ENCODE peak calls at places on chromosome X, in four cellular contexts. G, H, B and I are unnamed samples.

GRCh38 chrX:41384041-41384705 is 50.2 kb downstream of the DDX3X start:
- DNase-seq in G (peak; percentile 45), H (peak; percentile 71), B (no peak), I (no peak)

GRCh38 chrX:16172391-16172790 is 5.1 kb downstream of the MAGEB17 start:
- DNase-seq in G (no peak), H (no peak), B (no peak), I (no peak)

GRCh38 chrX:66074920-66075879 is 35.3 kb upstream of the VSIG4 start:
- DNase-seq in G (peak; percentile 8), H (no peak), B (no peak), I (no peak)

GRCh38 chrX:23838953-23839352 is 56.0 kb downstream of the SAT1 start:
- DNase-seq in G (no peak), H (no peak), B (no peak), I (no peak)

GRCh38 chrX:70423937-70424336 is 823 bp downstream of the GDPD2 start:
- DNase-seq in G (no peak), H (no peak), B (no peak), I (no peak)

GRCh38 chrX:112799425-112799824 is 41.2 kb downstream of the AMOT start:
- DNase-seq in G (no peak), H (no peak), B (no peak), I (no peak)

GRCh38 chrX:18542897-18543296 is 117.5 kb downstream of the CDKL5 start:
- DNase-seq in G (no peak), H (no peak), B (no peak), I (no peak)

GRCh38 chrX:132452911-132453550 is 35.8 kb downstream of the MBNL3 start:
- DNase-seq in G (no peak), H (no peak), B (no peak), I (no peak)

GRCh38 chrX:12580548-12580947 is 210.7 kb upstream of the PRPS2 start:
- DNase-seq in G (no peak), H (no peak), B (no peak), I (no peak)

GRCh38 chrX:77572322-77572721 is 125.1 kb downstream of the FGF16 start:
- DNase-seq in G (no peak), H (no peak), B (no peak), I (no peak)

GRCh38 chrX:49257846-49258748 is 6.4 kb downstream of the FOXP3 start:
- DNase-seq in G (no peak), H (no peak), B (no peak), I (no peak)

GRCh38 chrX:49934729-49935128 is 12.3 kb downstream of the CLCN5 start:
- DNase-seq in G (no peak), H (no peak), B (no peak), I (no peak)

GRCh38 chrX:110944323-110944761 is 148.7 kb upstream of the CHRDL1 start:
- DNase-seq in G (no peak), H (peak; percentile 58), B (peak; percentile 11), I (no peak)

GRCh38 chrX:10582945-10583344 is 37.4 kb downstream of the MID1 start:
- DNase-seq in G (no peak), H (no peak), B (no peak), I (no peak)

GRCh38 chrX:64975491-64975890 is 759 bp downstream of the ZC4H2 start:
- DNase-seq in G (peak; percentile 0), H (no peak), B (peak; percentile 29), I (no peak)

GRCh38 chrX:64977830-64978229 is 1.6 kb upstream of the ZC4H2 start:
- DNase-seq in G (no peak), H (no peak), B (no peak), I (no peak)

GRCh38 chrX:64977051-64977450 is 801 bp upstream of the ZC4H2 start:
- DNase-seq in G (no peak), H (no peak), B (no peak), I (no peak)

GRCh38 chrX:64976673-64977040 is 407 bp upstream of the ZC4H2 start:
- DNase-seq in G (no peak), H (no peak), B (no peak), I (no peak)

DNA sequence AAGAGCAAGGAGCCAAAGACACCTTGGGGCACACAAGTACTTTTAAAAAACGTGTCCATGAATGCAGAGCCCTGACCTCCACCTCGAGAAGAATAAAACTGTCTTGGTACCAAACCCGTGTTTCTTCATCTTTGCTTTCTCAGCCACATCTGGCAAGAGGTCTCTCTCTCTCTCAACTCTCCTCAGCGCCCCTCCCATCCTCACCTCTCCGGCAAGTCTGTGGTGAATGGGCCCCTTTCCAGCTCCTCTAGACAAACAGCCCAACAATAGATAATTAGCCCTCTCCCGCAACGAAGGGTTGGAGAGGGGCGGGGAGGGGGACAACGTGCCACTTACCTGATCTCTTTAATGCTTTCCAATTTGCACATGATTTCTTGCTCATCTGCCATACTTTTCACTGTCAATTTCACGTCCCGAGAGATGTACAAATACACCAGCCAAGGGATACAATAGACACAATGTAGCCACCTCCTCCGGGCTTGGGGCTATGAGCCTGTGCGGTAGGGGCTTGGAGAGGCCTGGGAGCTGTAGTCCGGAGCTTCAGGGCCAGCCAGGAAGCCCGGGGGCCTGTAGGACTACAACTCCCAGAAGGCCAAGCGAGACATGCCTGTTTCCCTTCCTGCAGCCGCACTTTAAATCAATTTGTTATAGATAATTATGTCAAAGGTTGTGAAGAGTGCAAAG is at the start of gene ZC4H2:
- DNase-seq in G (peak; percentile 63), H (peak; percentile 73), B (peak; percentile 69), I (peak; percentile 18)
- H3K27ac ChIP-seq in G (no peak within 1 kb of the TSS), H (no peak within 1 kb of the TSS), B (peak within 1 kb of the TSS; percentile 71), I (no peak within 1 kb of the TSS)

DNA sequence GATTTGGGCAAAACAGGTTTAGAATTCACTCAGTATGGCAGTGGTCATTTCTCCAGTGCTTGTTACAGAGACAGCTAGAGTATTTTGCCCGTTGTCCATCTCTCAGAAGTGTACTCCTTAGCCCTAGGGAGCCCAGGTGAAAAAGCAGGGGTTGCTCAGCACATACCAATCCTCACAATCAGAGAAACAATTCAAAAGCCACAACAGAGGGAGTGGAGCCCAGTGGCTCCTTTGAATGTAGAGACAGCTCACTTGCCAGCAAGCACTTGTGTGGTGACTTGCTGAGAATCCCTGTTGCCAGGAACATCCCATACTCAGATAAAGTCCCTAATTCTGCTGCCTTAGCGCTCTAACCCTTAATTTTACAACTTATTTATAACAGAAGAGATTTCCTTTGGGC is 1488.3 kb downstream of the RPA4 start:
- DNase-seq in G (no peak), H (no peak), B (no peak), I (no peak)
- H3K27ac ChIP-seq in G (no peak overlapping the region), H (no peak overlapping the region), B (no peak overlapping the region), I (no peak overlapping the region)

DNA sequence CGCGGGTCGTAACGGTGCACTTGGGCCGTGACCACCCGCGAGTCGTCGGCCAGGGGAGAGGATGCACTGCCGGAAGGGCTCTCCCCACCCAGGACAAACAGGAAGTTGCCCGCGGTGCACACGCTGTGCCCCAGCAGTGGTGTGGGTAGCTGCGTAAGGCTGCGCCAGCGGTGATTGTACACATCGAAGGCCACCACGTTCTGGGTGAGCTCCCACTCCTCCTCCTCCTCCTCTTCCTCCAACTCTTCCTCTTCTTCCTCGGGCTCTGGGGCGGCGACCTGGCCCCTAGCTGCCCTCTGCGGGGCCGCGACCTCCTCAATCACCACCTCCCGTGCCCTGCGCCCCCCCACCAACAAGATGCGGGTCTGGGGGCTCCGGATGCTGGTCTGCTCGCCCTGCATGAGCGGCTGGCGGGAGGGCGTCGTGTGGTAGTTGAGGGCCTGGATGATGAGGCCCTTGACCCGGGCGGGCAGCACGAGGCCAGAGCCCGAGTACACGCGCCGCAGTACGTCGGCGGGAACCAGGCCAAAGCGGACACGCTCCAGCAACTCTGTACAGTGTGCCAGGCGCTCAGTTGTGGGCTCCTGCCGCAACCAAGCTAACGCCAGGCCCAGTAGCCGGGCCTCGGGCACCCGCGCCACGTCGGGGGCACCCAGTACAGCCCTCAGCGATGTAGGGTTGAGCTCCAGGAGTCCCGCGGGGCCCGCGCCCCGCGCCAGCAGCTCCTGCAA is 1.4 kb downstream of the KLHL34 start:
- DNase-seq in G (no peak), H (no peak), B (no peak), I (no peak)
- H3K27ac ChIP-seq in G (no peak overlapping the region), H (no peak overlapping the region), B (no peak overlapping the region), I (no peak overlapping the region)

GRCh38 chrX:47661539-47661938 is 2.6 kb upstream of the UXT start:
- DNase-seq in G (no peak), H (no peak), B (no peak), I (no peak)

GRCh38 chrX:47662144-47662657 is 3.2 kb upstream of the UXT start:
- DNase-seq in G (no peak), H (no peak), B (no peak), I (no peak)

GRCh38 chrX:47658684-47659515 is at the start of gene UXT:
- DNase-seq in G (peak; percentile 86), H (peak; percentile 96), B (peak; percentile 87), I (peak; percentile 62)

GRCh38 chrX:47664737-47665136 is 5.8 kb upstream of the UXT start:
- DNase-seq in G (no peak), H (no peak), B (no peak), I (no peak)
- H3K27ac ChIP-seq in G (no peak overlapping the region), H (no peak overlapping the region), B (no peak overlapping the region), I (no peak overlapping the region)